ENCODE peak calls at places on chromosomes 6 and 20, in six cellular contexts. Z, X, D, H, K and L are unnamed samples.

GRCh38 chr6:168083142-168083885 is 4.3 kb upstream of the FRMD1 start:
- DNase-seq in Z (no peak), D (no peak), H (no peak), X (no peak), K (no peak), L (peak)

GRCh38 chr20:31966991-31967655 is 828 bp upstream of the XKR7 start:
- DNase-seq in D (no peak), X (peak), H (no peak), Z (no peak), K (no peak), L (peak)

GRCh38 chr20:19008497-19008896 is 194.9 kb downstream of the SCP2D1 start:
- DNase-seq in X (no peak), H (no peak), K (no peak), Z (no peak), D (no peak), L (no peak)

GRCh38 chr6:153553627-153554026 is 422.5 kb upstream of the RGS17 start:
- DNase-seq in X (no peak), Z (no peak), H (peak), D (no peak), K (peak), L (peak)

GRCh38 chr20:49685809-49686208 is 27.9 kb downstream of the B4GALT5 start:
- DNase-seq in H (no peak), Z (no peak), X (no peak), K (no peak), D (peak), L (no peak)

GRCh38 chr20:47784599-47785320 is 521 bp downstream of the SULF2 start:
- DNase-seq in H (peak), D (peak), X (no peak), K (peak), Z (peak), L (no peak)

GRCh38 chr6:90362273-90362672 is 65.6 kb upstream of the BACH2 start:
- DNase-seq in K (no peak), H (no peak), Z (peak), X (no peak), D (no peak), L (no peak)

GRCh38 chr6:162387723-162388382 is 339.7 kb downstream of the PRKN start:
- DNase-seq in Z (peak), H (no peak), X (no peak), D (no peak), K (no peak), L (no peak)

GRCh38 chr6:73898599-73898998 is 202.6 kb downstream of the CD109 start:
- DNase-seq in Z (no peak), X (no peak), K (no peak), D (no peak), H (no peak), L (no peak)

GRCh38 chr20:21235346-21235712 is 67.8 kb upstream of the XRN2 start:
- DNase-seq in X (no peak), Z (no peak), K (no peak), H (no peak), D (no peak), L (no peak)

GRCh38 chr6:21003780-21004541 is 469.7 kb downstream of the CDKAL1 start:
- DNase-seq in D (peak), Z (no peak), X (peak), H (no peak), K (no peak), L (no peak)

GRCh38 chr20:3781153-3781910 is at the start of gene SPEF1:
- DNase-seq in X (peak), Z (peak), H (peak), D (peak), K (peak), L (peak)

GRCh38 chr6:39929039-39929732 is 5.1 kb downstream of the MOCS1 start:
- DNase-seq in H (no peak), X (no peak), Z (no peak), D (peak), K (no peak), L (no peak)

GRCh38 chr6:6803180-6803978 is 214.9 kb downstream of the LY86 start:
- DNase-seq in X (no peak), Z (no peak), D (no peak), H (no peak), K (no peak), L (no peak)

GRCh38 chr20:44701889-44702288 is 13.3 kb upstream of the CCN5 start:
- DNase-seq in H (no peak), K (no peak), X (no peak), Z (no peak), D (no peak), L (no peak)

GRCh38 chr6:10962673-10963072 is 75.8 kb downstream of the SYCP2L start:
- DNase-seq in K (no peak), Z (no peak), H (no peak), X (no peak), D (peak), L (no peak)

GRCh38 chr6:15077006-15077405 is 168.9 kb upstream of the JARID2 start:
- DNase-seq in H (no peak), X (no peak), D (no peak), Z (no peak), K (no peak), L (no peak)

GRCh38 chr6:161067749-161068148 is 76.2 kb downstream of the MAP3K4 start:
- DNase-seq in H (no peak), X (peak), Z (no peak), D (no peak), K (no peak), L (no peak)

GRCh38 chr20:37986873-37987601 is 46.2 kb downstream of the TTI1 start:
- DNase-seq in Z (peak), D (peak), X (no peak), K (peak), H (no peak), L (no peak)

GRCh38 chr20:33280775-33281174 is 2.2 kb upstream of the BPIFB1 start:
- DNase-seq in K (no peak), H (no peak), D (no peak), Z (no peak), X (no peak), L (no peak)

GRCh38 chr6:135995160-135995898 is 143.8 kb downstream of the PDE7B start:
- DNase-seq in X (no peak), D (peak), K (no peak), Z (no peak), H (no peak), L (no peak)

GRCh38 chr20:57755609-57756008 is 45.8 kb upstream of the PMEPA1 start:
- DNase-seq in D (no peak), K (no peak), X (no peak), Z (no peak), H (no peak), L (no peak)

GRCh38 chr20:32010096-32010495 is at the start of gene CCM2L:
- DNase-seq in X (no peak), H (no peak), D (no peak), Z (peak), K (no peak), L (no peak)